ENCODE peak calls at places on chromosomes 4 and X, in eight cellular contexts. Q is naive thymus-derived CD8-positive, alpha-beta T cell; N is mucosa of descending colon; T is EL; M is body of pancreas; D is amniotic stem cell; B is stimulated activated CD8-positive, alpha-beta memory T cell treated with anti-CD3 and anti-CD28 coated beads, Interleukin-15, amount 100 ng/mL, for 4 hours; F is T-helper 2 cell. J is an unnamed sample.

GRCh38 chr4:183675625-183676024 is 16.5 kb downstream of the TRAPPC11 start:
- DNase-seq in B (no peak), N (no peak), M (no peak), D (no peak), T (no peak), F (no peak), Q (no peak), J (no peak)

GRCh38 chr4:173170210-173170778 is 1.7 kb downstream of the GALNT7 start:
- DNase-seq in N (no peak), Q (no peak), B (no peak), D (no peak), F (no peak), T (no peak), M (no peak), J (no peak)

GRCh38 chrX:13223868-13224555 is 95.8 kb downstream of the ATXN3L start:
- DNase-seq in M (peak; percentile 12), F (no peak), Q (no peak), N (peak; percentile 19), T (peak; percentile 87), B (no peak), D (peak; percentile 62), J (no peak)

GRCh38 chr4:38753021-38753806 is 29.6 kb downstream of the TLR10 start:
- DNase-seq in N (peak; percentile 51), T (peak; percentile 98), B (no peak), D (peak; percentile 88), Q (no peak), M (peak; percentile 52), F (no peak), J (no peak)

GRCh38 chrX:13808293-13808692 is 8.6 kb downstream of the GPM6B start:
- DNase-seq in M (no peak), T (no peak), D (no peak), Q (no peak), F (no peak), B (no peak), N (no peak), J (no peak)

GRCh38 chrX:47610506-47610905 is 9.2 kb downstream of the SYN1 start:
- DNase-seq in M (no peak), Q (no peak), B (no peak), F (no peak), N (no peak), T (no peak), D (no peak), J (no peak)

GRCh38 chr4:81590596-81590995 is 118.9 kb upstream of the RASGEF1B start:
- DNase-seq in D (no peak), M (no peak), B (no peak), Q (no peak), T (no peak), N (no peak), F (no peak), J (no peak)

GRCh38 chr4:10115271-10115656 is 1.3 kb downstream of the WDR1 start:
- DNase-seq in D (peak; percentile 9), N (no peak), M (no peak), T (peak; percentile 66), Q (no peak), B (no peak), F (no peak), J (no peak)

GRCh38 chr4:25769251-25769650 is 93.5 kb downstream of the SEL1L3 start:
- DNase-seq in Q (no peak), N (no peak), B (no peak), D (no peak), T (no peak), F (no peak), M (no peak), J (no peak)

GRCh38 chr4:64617813-64618212 is 208.6 kb upstream of the TECRL start:
- DNase-seq in T (no peak), N (no peak), M (no peak), B (no peak), Q (no peak), F (no peak), D (no peak), J (peak; percentile 1)

GRCh38 chrX:49164589-49165360 is 2.2 kb downstream of the MAGIX start:
- DNase-seq in F (no peak), Q (no peak), D (no peak), N (no peak), B (no peak), T (no peak), M (no peak), J (no peak)

GRCh38 chrX:125894947-125895346 is 271.1 kb downstream of the DCAF12L2 start:
- DNase-seq in T (no peak), Q (no peak), N (no peak), B (no peak), F (no peak), D (no peak), M (no peak), J (no peak)

GRCh38 chr4:1091561-1091995 is 21.8 kb downstream of the RNF212 start:
- DNase-seq in B (no peak), D (no peak), F (no peak), M (peak; percentile 7), N (no peak), Q (no peak), T (no peak), J (no peak)

GRCh38 chrX:118016422-118016821 is 100.2 kb downstream of the KLHL13 start:
- DNase-seq in B (no peak), M (no peak), N (no peak), F (no peak), T (no peak), D (no peak), Q (no peak), J (no peak)

GRCh38 chr4:185865901-185866328 is 53.9 kb upstream of the SORBS2 start:
- DNase-seq in Q (no peak), B (no peak), N (peak; percentile 10), T (peak; percentile 43), D (no peak), F (no peak), M (peak; percentile 57), J (no peak)

GRCh38 chrX:73830489-73831414 is 267.8 kb downstream of the CHIC1 start:
- DNase-seq in Q (no peak), N (no peak), F (no peak), B (no peak), T (no peak), D (no peak), M (no peak), J (no peak)

GRCh38 chrX:53383376-53384087 is 38.9 kb downstream of the SMC1A start:
- DNase-seq in F (no peak), B (no peak), T (no peak), D (no peak), N (no peak), Q (no peak), M (no peak), J (no peak)

GRCh38 chr4:62366944-62367343 is 1166.8 kb downstream of the ADGRL3 start:
- DNase-seq in F (no peak), D (no peak), M (no peak), Q (no peak), T (no peak), B (no peak), N (no peak), J (no peak)

GRCh38 chr4:80137631-80138030 is 59.7 kb upstream of the PRDM8 start:
- DNase-seq in Q (no peak), F (no peak), N (no peak), D (no peak), B (no peak), M (no peak), T (no peak), J (no peak)

J was measured in Jurkat, Clone E6-1.